ENCODE peak calls at places on chromosomes 5 and 9, in six cellular contexts. P, H, J, O, V and R are unnamed samples.

GRCh38 chr5:61535828-61536227 is 203.8 kb downstream of the ZSWIM6 start:
- DNase-seq in P (no peak), H (no peak), J (no peak), O (no peak), V (no peak), R (no peak)

GRCh38 chr5:87649455-87649854 is 236.7 kb upstream of the CCNH start:
- DNase-seq in P (no peak), H (no peak), J (no peak), O (no peak), V (no peak), R (no peak)

GRCh38 chr5:178338126-178338749 is 105.6 kb upstream of the PHYKPL start:
- DNase-seq in P (no peak), H (no peak), J (no peak), O (no peak), V (no peak), R (no peak)

GRCh38 chr5:78661044-78661443 is 12.5 kb upstream of the LHFPL2 start:
- DNase-seq in P (no peak), H (no peak), J (no peak), O (no peak), V (no peak), R (no peak)

GRCh38 chr9:12708562-12709298 is 15.5 kb downstream of the TYRP1 start:
- DNase-seq in P (peak), H (no peak), J (no peak), O (no peak), V (no peak), R (no peak)

GRCh38 chr5:127844631-127845030 is 141.4 kb downstream of the CCDC192 start:
- DNase-seq in P (no peak), H (peak), J (peak), O (no peak), V (no peak), R (peak)

GRCh38 chr9:126410229-126410628 is 83.6 kb downstream of the MVB12B start:
- DNase-seq in P (no peak), H (no peak), J (no peak), O (no peak), V (no peak), R (no peak)

GRCh38 chr5:169542811-169543210 is 40.8 kb upstream of the SPDL1 start:
- DNase-seq in P (no peak), H (no peak), J (no peak), O (no peak), V (no peak), R (no peak)

GRCh38 chr5:146342882-146343865 is 4.5 kb downstream of the POU4F3 start:
- DNase-seq in P (no peak), H (no peak), J (no peak), O (no peak), V (no peak), R (no peak)

GRCh38 chr9:38346811-38347735 is 45.4 kb upstream of the ALDH1B1 start:
- DNase-seq in P (no peak), H (no peak), J (no peak), O (no peak), V (no peak), R (peak)

GRCh38 chr9:124257865-124258764 is at the start of gene NEK6:
- DNase-seq in P (peak), H (no peak), J (peak), O (no peak), V (no peak), R (no peak)

GRCh38 chr5:36683821-36684434 is 77.5 kb downstream of the SLC1A3 start:
- DNase-seq in P (peak), H (no peak), J (no peak), O (no peak), V (no peak), R (no peak)

GRCh38 chr9:92668746-92669526 is 995 bp downstream of the IPPK start:
- DNase-seq in P (peak), H (no peak), J (peak), O (no peak), V (no peak), R (no peak)

GRCh38 chr5:104345513-104345823 is 782.9 kb upstream of the NUDT12 start:
- DNase-seq in P (no peak), H (no peak), J (no peak), O (no peak), V (no peak), R (no peak)

GRCh38 chr9:132973713-132974112 is 4.8 kb upstream of the GFI1B start:
- DNase-seq in P (peak), H (no peak), J (no peak), O (no peak), V (no peak), R (peak)

GRCh38 chr5:52799358-52799982 is 11.8 kb downstream of the ITGA1 start:
- DNase-seq in P (peak), H (peak), J (peak), O (no peak), V (no peak), R (no peak)

GRCh38 chr9:23541976-23542375 is 284.1 kb downstream of the ELAVL2 start:
- DNase-seq in P (no peak), H (no peak), J (no peak), O (no peak), V (no peak), R (no peak)

GRCh38 chr9:81427870-81428269 is 261.5 kb downstream of the TLE1 start:
- DNase-seq in P (peak), H (no peak), J (no peak), O (no peak), V (no peak), R (no peak)

GRCh38 chr9:132069046-132069898 is 10.4 kb downstream of the MED27 start:
- DNase-seq in P (peak), H (no peak), J (no peak), O (no peak), V (peak), R (no peak)

GRCh38 chr9:33139421-33140228 is 27.5 kb downstream of the B4GALT1 start:
- DNase-seq in P (peak), H (peak), J (peak), O (no peak), V (no peak), R (no peak)

GRCh38 chr5:133682496-133682895 is 70.2 kb upstream of the FSTL4 start:
- DNase-seq in P (no peak), H (no peak), J (no peak), O (no peak), V (no peak), R (no peak)

GRCh38 chr5:7418276-7418675 is 22.3 kb downstream of the ADCY2 start:
- DNase-seq in P (no peak), H (no peak), J (no peak), O (no peak), V (no peak), R (no peak)

GRCh38 chr5:138706655-138707480 is 46.4 kb upstream of the CTNNA1 start:
- DNase-seq in P (peak), H (peak), J (no peak), O (no peak), V (no peak), R (no peak)

GRCh38 chr9:88749420-88749819 is 214.4 kb downstream of the NXNL2 start:
- DNase-seq in P (peak), H (no peak), J (no peak), O (no peak), V (no peak), R (no peak)

GRCh38 chr5:79653843-79654242 is 35.8 kb upstream of the CMYA5 start:
- DNase-seq in P (no peak), H (no peak), J (no peak), O (no peak), V (no peak), R (no peak)

GRCh38 chr9:124502711-124503702 is 4.2 kb downstream of the NR5A1 start:
- DNase-seq in P (no peak), H (no peak), J (no peak), O (no peak), V (no peak), R (no peak)

GRCh38 chr5:87195104-87195581 is 72.5 kb upstream of the RASA1 start:
- DNase-seq in P (peak), H (no peak), J (no peak), O (no peak), V (no peak), R (no peak)

GRCh38 chr9:133705576-133705975 is 32.6 kb downstream of the SARDH start:
- DNase-seq in P (no peak), H (no peak), J (no peak), O (no peak), V (no peak), R (no peak)

GRCh38 chr5:151344088-151344487 is 3.3 kb downstream of the SLC36A2 start:
- DNase-seq in P (no peak), H (no peak), J (no peak), O (no peak), V (no peak), R (no peak)

GRCh38 chr9:33445941-33446506 is 1.4 kb downstream of the AQP3 start:
- DNase-seq in P (no peak), H (no peak), J (no peak), O (no peak), V (no peak), R (no peak)

GRCh38 chr5:136743052-136743451 is 377.7 kb upstream of the TRPC7 start:
- DNase-seq in P (no peak), H (no peak), J (no peak), O (no peak), V (no peak), R (no peak)

GRCh38 chr5:3601929-3602712 is 6.5 kb downstream of the IRX1 start:
- DNase-seq in P (no peak), H (no peak), J (no peak), O (no peak), V (no peak), R (no peak)

GRCh38 chr9:79469164-79469563 is 102.6 kb upstream of the TLE4 start:
- DNase-seq in P (no peak), H (no peak), J (no peak), O (no peak), V (no peak), R (no peak)

GRCh38 chr5:174243904-174244303 is 198.4 kb downstream of the NSG2 start:
- DNase-seq in P (no peak), H (no peak), J (no peak), O (no peak), V (no peak), R (no peak)